ENCODE peak calls at places on chromosomes 13 and 19, in ten cellular contexts. C is brain microvascular endothelial cell; U is CD8-positive, alpha-beta T cell; D is AG09319; X is IMR-90; O is BJ; F is ascending aorta; T is body of pancreas; V is right lobe of liver; A is PC-9. H is an unnamed sample.

GRCh38 chr13:95652821-95653220 is 8.3 kb upstream of the DZIP1 start:
- DNase-seq in D (no peak), U (no peak), F (no peak), T (no peak), O (no peak), A (no peak), V (no peak), C (no peak), X (no peak), H (no peak)

GRCh38 chr13:73943137-73943964 is 190.9 kb downstream of the KLF12 start:
- DNase-seq in F (no peak), A (no peak), X (no peak), C (no peak), O (no peak), D (no peak), T (no peak), V (no peak), U (no peak), H (peak; percentile 44)

GRCh38 chr13:39144941-39145533 is 106.8 kb downstream of the NHLRC3 start:
- DNase-seq in C (peak; percentile 53), O (peak; percentile 11), F (no peak), A (no peak), T (peak; percentile 69), V (peak; percentile 21), D (peak; percentile 43), X (peak; percentile 70), U (no peak), H (peak; percentile 56)

GRCh38 chr13:24050292-24050711 is 110.2 kb upstream of the SPATA13 start:
- DNase-seq in V (no peak), X (peak; percentile 86), T (peak; percentile 78), F (no peak), O (no peak), A (no peak), U (no peak), C (peak; percentile 82), D (no peak), H (no peak)

GRCh38 chr13:114135731-114136171 is 3.3 kb upstream of the RASA3 start:
- DNase-seq in O (no peak), D (no peak), T (no peak), U (no peak), V (peak; percentile 9), A (no peak), F (no peak), X (no peak), C (no peak), H (no peak)

GRCh38 chr19:35642312-35642711 is 767 bp downstream of the ETV2 start:
- DNase-seq in F (no peak), T (no peak), A (no peak), V (no peak), X (no peak), O (no peak), D (no peak), U (no peak), C (no peak), H (no peak)

GRCh38 chr13:88377852-88378251 is 706.7 kb downstream of the SLITRK5 start:
- DNase-seq in O (no peak), T (no peak), D (no peak), X (no peak), A (no peak), C (no peak), V (no peak), F (no peak), U (no peak), H (no peak)

GRCh38 chr19:30861896-30862295 is 487.3 kb downstream of the TSHZ3 start:
- DNase-seq in D (no peak), C (no peak), T (no peak), V (no peak), O (no peak), X (no peak), A (no peak), F (no peak), U (no peak), H (no peak)

GRCh38 chr19:1041272-1041834 is 1.4 kb downstream of the ABCA7 start:
- DNase-seq in U (no peak), O (no peak), C (no peak), F (no peak), X (no peak), A (no peak), T (no peak), V (peak; percentile 31), D (no peak), H (no peak)

GRCh38 chr19:1040476-1041271 is 767 bp downstream of the ABCA7 start:
- DNase-seq in O (peak; percentile 63), U (peak; percentile 92), F (peak; percentile 64), C (peak; percentile 94), D (peak; percentile 87), X (peak; percentile 93), V (peak; percentile 92), A (peak; percentile 81), T (peak; percentile 93), H (peak; percentile 99)

GRCh38 chr19:1041835-1042685 is 2.2 kb downstream of the ABCA7 start:
- DNase-seq in F (no peak), V (peak; percentile 24), U (no peak), C (no peak), X (no peak), T (peak; percentile 99), D (no peak), O (no peak), A (no peak), H (no peak)

GRCh38 chr19:1038995-1039645 is 787 bp upstream of the ABCA7 start:
- DNase-seq in C (no peak), T (no peak), D (no peak), X (peak; percentile 28), U (no peak), V (peak; percentile 28), O (no peak), A (no peak), F (no peak), H (no peak)

DNA sequence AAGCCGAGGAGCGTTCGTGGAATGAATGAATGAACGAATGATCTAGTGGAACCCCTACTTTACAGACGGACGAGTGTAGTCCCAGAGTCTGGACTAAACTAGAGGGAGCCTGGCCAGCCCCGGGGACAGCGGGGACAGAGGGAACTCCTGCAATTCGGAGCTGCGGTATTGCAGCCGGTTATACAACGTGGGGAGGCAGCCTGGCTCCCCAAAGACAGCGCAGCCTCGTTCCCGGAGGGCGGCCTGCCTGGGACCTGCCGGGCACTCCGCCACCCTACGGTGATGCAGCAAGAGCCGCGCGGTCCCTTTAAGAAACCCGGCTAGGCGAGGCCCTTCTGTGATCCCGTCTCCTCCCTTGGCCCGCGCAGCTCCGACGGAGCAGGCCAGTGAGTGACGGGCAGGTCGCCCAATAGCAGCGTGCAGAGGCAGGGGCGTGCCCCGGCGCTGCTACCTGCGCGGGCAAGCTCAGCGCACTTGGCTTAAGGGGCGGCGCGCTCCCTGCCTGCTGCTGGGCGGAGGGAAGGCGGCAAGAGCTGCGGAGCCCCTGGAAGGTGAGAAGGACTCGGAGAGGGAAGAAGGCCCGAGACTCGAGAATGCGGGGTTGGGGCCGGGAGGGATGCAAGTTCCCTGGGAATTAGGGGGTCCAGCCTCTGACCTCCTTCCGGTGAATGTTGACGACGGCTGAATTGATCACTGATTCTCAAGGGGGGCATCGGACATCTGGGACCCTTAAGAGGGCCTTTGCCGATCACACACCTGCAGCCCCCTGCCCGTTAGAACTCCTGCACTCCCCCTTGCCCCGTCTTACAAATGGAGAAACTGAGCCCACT is at the start of gene ABCA7:
- DNase-seq in O (peak; percentile 79), U (peak; percentile 100), T (peak; percentile 100), A (peak; percentile 92), V (peak; percentile 99), C (peak; percentile 96), F (peak; percentile 89), X (peak; percentile 96), D (peak; percentile 96), H (peak; percentile 97)
- TF ChIP-seq CTCF in O (no peak), U (no peak), T (no peak), A (no peak), V (no peak), C (peak; percentile 2), F (no peak), X (no peak), D (no peak), H (no peak)

GRCh38 chr19:33214621-33215020 is 11.0 kb downstream of the SLC7A10 start:
- DNase-seq in T (no peak), C (peak; percentile 24), U (no peak), D (no peak), V (no peak), F (no peak), A (no peak), X (peak; percentile 35), O (no peak), H (no peak)
- TF ChIP-seq CTCF in T (no peak), C (peak; percentile 70), U (no peak), D (peak; percentile 18), V (no peak), F (no peak), A (no peak), X (peak; percentile 34), O (peak; percentile 53), H (no peak)

GRCh38 chr19:6238643-6239281 is 41.0 kb downstream of the MLLT1 start:
- DNase-seq in U (no peak), O (no peak), V (peak; percentile 33), C (no peak), X (peak; percentile 34), T (peak; percentile 57), F (no peak), D (peak; percentile 56), A (no peak), H (no peak)

GRCh38 chr19:6234527-6234926 is 45.2 kb downstream of the MLLT1 start:
- DNase-seq in F (no peak), T (no peak), D (no peak), C (no peak), U (no peak), X (peak; percentile 15), V (no peak), O (no peak), A (no peak), H (no peak)

GRCh38 chr19:6235031-6235951 is 44.5 kb downstream of the MLLT1 start:
- DNase-seq in V (peak; percentile 17), X (no peak), A (no peak), C (no peak), D (no peak), O (no peak), F (no peak), U (no peak), T (no peak), H (no peak)

GRCh38 chr19:6238256-6238642 is 41.5 kb downstream of the MLLT1 start:
- DNase-seq in X (no peak), F (no peak), D (no peak), V (no peak), U (peak; percentile 31), O (no peak), T (no peak), A (no peak), C (no peak), H (no peak)

DNA sequence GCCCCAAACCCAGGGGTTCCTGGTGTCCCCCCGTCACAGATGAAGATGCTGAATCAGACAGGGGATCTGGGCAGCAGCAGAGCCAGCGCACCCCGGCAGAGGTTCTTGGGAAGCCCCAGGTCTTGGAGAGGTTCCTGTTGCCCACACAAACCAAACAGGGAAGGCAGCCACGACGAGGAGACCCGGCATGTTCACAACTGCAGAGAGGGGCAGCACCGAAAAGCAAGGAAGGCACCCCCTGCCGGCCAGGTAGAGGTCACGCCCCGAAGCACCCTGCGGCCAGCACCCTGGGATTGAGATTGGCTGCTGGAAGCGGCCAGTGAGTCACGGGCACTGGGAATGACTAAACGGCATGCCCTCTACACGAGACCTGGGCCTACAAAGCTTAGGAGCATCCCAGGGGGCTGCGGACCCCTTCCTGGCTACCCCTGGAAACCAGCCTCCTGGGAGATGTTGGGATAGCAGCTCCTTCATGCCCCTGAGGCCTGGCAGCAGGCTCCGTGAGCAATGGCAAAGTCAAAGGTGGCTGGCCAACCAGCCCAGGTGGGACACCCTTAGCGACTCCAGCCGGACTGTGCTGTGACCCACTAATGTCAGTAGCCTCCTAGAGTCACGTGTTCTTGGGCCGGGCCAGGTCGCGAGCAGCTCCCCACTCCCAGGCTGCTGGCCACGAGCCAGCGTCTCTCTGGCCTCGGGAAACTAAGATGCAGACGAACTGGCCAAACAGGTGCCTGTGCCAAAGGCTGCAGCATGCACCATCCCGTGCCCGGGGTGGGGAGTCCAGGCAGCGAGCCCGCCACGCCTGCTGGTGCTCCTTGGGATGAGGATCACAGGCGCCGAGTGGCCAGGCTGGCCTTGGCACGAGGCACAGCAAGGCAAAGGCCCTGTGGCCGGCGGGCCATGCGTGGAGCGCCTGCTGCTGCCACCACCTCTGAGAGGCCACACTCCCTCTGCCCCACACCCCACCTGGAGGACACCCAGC is 43.2 kb downstream of the MLLT1 start:
- DNase-seq in F (no peak), D (no peak), O (no peak), C (no peak), T (peak; percentile 99), V (peak; percentile 32), X (no peak), U (no peak), A (peak; percentile 75), H (no peak)
- TF ChIP-seq CTCF in F (no peak), D (no peak), O (no peak), C (no peak), T (no peak), V (no peak), X (no peak), U (no peak), A (peak; percentile 24), H (no peak)

GRCh38 chr19:19732579-19733501 is at the start of gene ZNF14:
- DNase-seq in U (peak; percentile 93), V (peak; percentile 83), T (peak; percentile 98), F (peak; percentile 74), X (peak; percentile 90), D (peak; percentile 72), C (peak; percentile 94), O (peak; percentile 62), A (peak; percentile 93), H (peak; percentile 99)
- TF ChIP-seq CTCF in U (no peak), V (no peak), T (no peak), F (no peak), X (peak; percentile 6), D (no peak), C (peak; percentile 34), O (peak; percentile 10), A (no peak), H (peak; percentile 26)